ENCODE peak calls at places on chromosomes 1 and 21, in ten cellular contexts. One of them, this sample, is unnamed.
A peak's percentile ranks its signal among the peaks of the same experiment; 100 is the strongest.

GRCh38 chr1:248913933-248914332 is 7.9 kb downstream of the PGBD2 start:
- DNase-seq in fibroblast of villous mesenchyme: no peak
- DNase-seq in choroid plexus epithelial cell: no peak
- DNase-seq in right lobe of liver: no peak
- DNase-seq in heart right ventricle: no peak
- DNase-seq in AG10803: no peak
- DNase-seq in sigmoid colon: no peak
- DNase-seq in esophagus squamous epithelium: no peak
- DNase-seq in heart left ventricle: no peak
- DNase-seq in kidney epithelial cell: no peak
- DNase-seq in this sample: no peak

GRCh38 chr1:234368320-234369032 is 4.8 kb upstream of the COA6 start:
- DNase-seq in fibroblast of villous mesenchyme: no peak
- DNase-seq in choroid plexus epithelial cell: no peak
- DNase-seq in right lobe of liver: no peak
- DNase-seq in heart right ventricle: no peak
- DNase-seq in AG10803: no peak
- DNase-seq in sigmoid colon: no peak
- DNase-seq in esophagus squamous epithelium: no peak
- DNase-seq in heart left ventricle: no peak
- DNase-seq in kidney epithelial cell: no peak
- DNase-seq in this sample: no peak

GRCh38 chr21:42036313-42036712 is 26.2 kb upstream of the ZBTB21 start:
- DNase-seq in fibroblast of villous mesenchyme: no peak
- DNase-seq in choroid plexus epithelial cell: no peak
- DNase-seq in right lobe of liver: no peak
- DNase-seq in heart right ventricle: no peak
- DNase-seq in AG10803: no peak
- DNase-seq in sigmoid colon: no peak
- DNase-seq in esophagus squamous epithelium: no peak
- DNase-seq in heart left ventricle: no peak
- DNase-seq in kidney epithelial cell: no peak
- DNase-seq in this sample: no peak

GRCh38 chr1:43935711-43936427 is 2.3 kb downstream of the ARTN start:
- DNase-seq in fibroblast of villous mesenchyme: no peak
- DNase-seq in choroid plexus epithelial cell: no peak
- DNase-seq in right lobe of liver: no peak
- DNase-seq in heart right ventricle: no peak
- DNase-seq in AG10803: no peak
- DNase-seq in sigmoid colon: no peak
- DNase-seq in esophagus squamous epithelium: no peak
- DNase-seq in heart left ventricle: no peak
- DNase-seq in kidney epithelial cell: no peak
- DNase-seq in this sample: no peak

GRCh38 chr1:108983114-108983513 is 19.8 kb upstream of the CLCC1 start:
- DNase-seq in fibroblast of villous mesenchyme: no peak
- DNase-seq in choroid plexus epithelial cell: no peak
- DNase-seq in right lobe of liver: no peak
- DNase-seq in heart right ventricle: no peak
- DNase-seq in AG10803: no peak
- DNase-seq in sigmoid colon: no peak
- DNase-seq in esophagus squamous epithelium: no peak
- DNase-seq in heart left ventricle: no peak
- DNase-seq in kidney epithelial cell: no peak
- DNase-seq in this sample: no peak

GRCh38 chr1:44447051-44447806 is 42.2 kb downstream of the RNF220 start:
- DNase-seq in fibroblast of villous mesenchyme: peak; percentile 5
- DNase-seq in choroid plexus epithelial cell: peak; percentile 53
- DNase-seq in right lobe of liver: no peak
- DNase-seq in heart right ventricle: no peak
- DNase-seq in AG10803: no peak
- DNase-seq in sigmoid colon: no peak
- DNase-seq in esophagus squamous epithelium: no peak
- DNase-seq in heart left ventricle: no peak
- DNase-seq in kidney epithelial cell: no peak
- DNase-seq in this sample: no peak

GRCh38 chr1:206923009-206923960 is 1.5 kb upstream of the FCMR start:
- DNase-seq in fibroblast of villous mesenchyme: no peak
- DNase-seq in choroid plexus epithelial cell: no peak
- DNase-seq in right lobe of liver: no peak
- DNase-seq in heart right ventricle: no peak
- DNase-seq in AG10803: no peak
- DNase-seq in sigmoid colon: no peak
- DNase-seq in esophagus squamous epithelium: peak; percentile 44
- DNase-seq in heart left ventricle: no peak
- DNase-seq in kidney epithelial cell: no peak
- DNase-seq in this sample: no peak

GRCh38 chr1:155117610-155118009 is 10.1 kb upstream of the EFNA1 start:
- DNase-seq in fibroblast of villous mesenchyme: no peak
- DNase-seq in choroid plexus epithelial cell: no peak
- DNase-seq in right lobe of liver: no peak
- DNase-seq in heart right ventricle: no peak
- DNase-seq in AG10803: no peak
- DNase-seq in sigmoid colon: no peak
- DNase-seq in esophagus squamous epithelium: no peak
- DNase-seq in heart left ventricle: no peak
- DNase-seq in kidney epithelial cell: no peak
- DNase-seq in this sample: no peak

GRCh38 chr1:110346690-110347089 is 7.5 kb downstream of the RBM15 start:
- DNase-seq in fibroblast of villous mesenchyme: no peak
- DNase-seq in choroid plexus epithelial cell: no peak
- DNase-seq in right lobe of liver: no peak
- DNase-seq in heart right ventricle: no peak
- DNase-seq in AG10803: no peak
- DNase-seq in sigmoid colon: no peak
- DNase-seq in esophagus squamous epithelium: no peak
- DNase-seq in heart left ventricle: no peak
- DNase-seq in kidney epithelial cell: no peak
- DNase-seq in this sample: no peak

GRCh38 chr1:110348771-110349170 is 9.6 kb downstream of the RBM15 start:
- DNase-seq in fibroblast of villous mesenchyme: peak; percentile 44
- DNase-seq in choroid plexus epithelial cell: peak; percentile 59
- DNase-seq in right lobe of liver: no peak
- DNase-seq in heart right ventricle: no peak
- DNase-seq in AG10803: no peak
- DNase-seq in sigmoid colon: no peak
- DNase-seq in esophagus squamous epithelium: no peak
- DNase-seq in heart left ventricle: no peak
- DNase-seq in kidney epithelial cell: no peak
- DNase-seq in this sample: no peak

GRCh38 chr1:110345480-110345879 is 6.3 kb downstream of the RBM15 start:
- DNase-seq in fibroblast of villous mesenchyme: no peak
- DNase-seq in choroid plexus epithelial cell: no peak
- DNase-seq in right lobe of liver: no peak
- DNase-seq in heart right ventricle: no peak
- DNase-seq in AG10803: no peak
- DNase-seq in sigmoid colon: no peak
- DNase-seq in esophagus squamous epithelium: no peak
- DNase-seq in heart left ventricle: no peak
- DNase-seq in kidney epithelial cell: no peak
- DNase-seq in this sample: no peak

GRCh38 chr1:110348050-110348449 is 8.9 kb downstream of the RBM15 start:
- DNase-seq in fibroblast of villous mesenchyme: peak; percentile 56
- DNase-seq in choroid plexus epithelial cell: no peak
- DNase-seq in right lobe of liver: no peak
- DNase-seq in heart right ventricle: no peak
- DNase-seq in AG10803: no peak
- DNase-seq in sigmoid colon: no peak
- DNase-seq in esophagus squamous epithelium: no peak
- DNase-seq in heart left ventricle: no peak
- DNase-seq in kidney epithelial cell: no peak
- DNase-seq in this sample: no peak

GRCh38 chr1:110347182-110347893 is 8.2 kb downstream of the RBM15 start:
- DNase-seq in fibroblast of villous mesenchyme: no peak
- DNase-seq in choroid plexus epithelial cell: no peak
- DNase-seq in right lobe of liver: no peak
- DNase-seq in heart right ventricle: no peak
- DNase-seq in AG10803: no peak
- DNase-seq in sigmoid colon: no peak
- DNase-seq in esophagus squamous epithelium: no peak
- DNase-seq in heart left ventricle: no peak
- DNase-seq in kidney epithelial cell: no peak
- DNase-seq in this sample: no peak
- H3K4me3 ChIP-seq in fibroblast of villous mesenchyme: no peak overlapping the region
- H3K4me3 ChIP-seq in choroid plexus epithelial cell: no peak overlapping the region
- H3K4me3 ChIP-seq in right lobe of liver: no peak overlapping the region
- H3K4me3 ChIP-seq in heart right ventricle: no peak overlapping the region
- H3K4me3 ChIP-seq in AG10803: no peak overlapping the region
- H3K4me3 ChIP-seq in sigmoid colon: no peak overlapping the region
- H3K4me3 ChIP-seq in esophagus squamous epithelium: no peak overlapping the region
- H3K4me3 ChIP-seq in heart left ventricle: no peak overlapping the region
- H3K4me3 ChIP-seq in kidney epithelial cell: no peak overlapping the region
- H3K4me3 ChIP-seq in this sample: no peak overlapping the region

DNA sequence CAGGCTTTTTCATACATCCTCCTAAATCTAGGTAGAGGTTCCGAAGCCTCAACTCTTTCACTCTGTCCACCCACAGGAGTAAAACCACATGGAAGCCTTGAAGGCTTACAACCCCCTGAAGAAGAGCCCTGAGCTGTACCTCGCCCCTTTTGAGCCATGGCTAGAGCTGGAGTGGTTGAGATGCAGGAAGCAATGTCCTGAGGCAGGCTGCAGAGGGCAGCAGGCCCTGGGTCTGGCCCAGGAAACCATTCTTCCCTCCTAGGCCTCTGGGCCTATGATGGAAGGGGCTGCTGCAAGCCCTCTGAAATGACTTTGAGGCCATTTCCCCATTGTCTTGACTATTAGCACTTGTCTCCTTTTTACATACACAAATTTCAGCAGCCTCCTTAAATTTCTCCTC is 1503.0 kb downstream of the KCNT2 start:
- DNase-seq in fibroblast of villous mesenchyme: no peak
- DNase-seq in choroid plexus epithelial cell: no peak
- DNase-seq in right lobe of liver: no peak
- DNase-seq in heart right ventricle: no peak
- DNase-seq in AG10803: no peak
- DNase-seq in sigmoid colon: no peak
- DNase-seq in esophagus squamous epithelium: no peak
- DNase-seq in heart left ventricle: no peak
- DNase-seq in kidney epithelial cell: no peak
- DNase-seq in this sample: no peak
- TF ChIP-seq CTCF in fibroblast of villous mesenchyme: no peak
- TF ChIP-seq CTCF in choroid plexus epithelial cell: no peak
- TF ChIP-seq CTCF in right lobe of liver: no peak
- TF ChIP-seq CTCF in heart right ventricle: no peak
- TF ChIP-seq CTCF in AG10803: no peak
- TF ChIP-seq CTCF in sigmoid colon: no peak
- TF ChIP-seq CTCF in esophagus squamous epithelium: no peak
- TF ChIP-seq CTCF in heart left ventricle: no peak
- TF ChIP-seq CTCF in kidney epithelial cell: no peak
- TF ChIP-seq CTCF in this sample: no peak

GRCh38 chr1:15465674-15466073 is 9.1 kb downstream of the CELA2A start:
- DNase-seq in fibroblast of villous mesenchyme: no peak
- DNase-seq in choroid plexus epithelial cell: no peak
- DNase-seq in right lobe of liver: no peak
- DNase-seq in heart right ventricle: no peak
- DNase-seq in AG10803: no peak
- DNase-seq in sigmoid colon: no peak
- DNase-seq in esophagus squamous epithelium: no peak
- DNase-seq in heart left ventricle: no peak
- DNase-seq in kidney epithelial cell: no peak
- DNase-seq in this sample: no peak
- H3K4me3 ChIP-seq in fibroblast of villous mesenchyme: no peak overlapping the region
- H3K4me3 ChIP-seq in choroid plexus epithelial cell: no peak overlapping the region
- H3K4me3 ChIP-seq in right lobe of liver: no peak overlapping the region
- H3K4me3 ChIP-seq in heart right ventricle: no peak overlapping the region
- H3K4me3 ChIP-seq in AG10803: no peak overlapping the region
- H3K4me3 ChIP-seq in sigmoid colon: no peak overlapping the region
- H3K4me3 ChIP-seq in esophagus squamous epithelium: no peak overlapping the region
- H3K4me3 ChIP-seq in heart left ventricle: no peak overlapping the region
- H3K4me3 ChIP-seq in kidney epithelial cell: no peak overlapping the region
- H3K4me3 ChIP-seq in this sample: no peak overlapping the region

GRCh38 chr1:218525451-218526197 is 180.5 kb downstream of the TGFB2 start:
- DNase-seq in fibroblast of villous mesenchyme: peak; percentile 75
- DNase-seq in choroid plexus epithelial cell: no peak
- DNase-seq in right lobe of liver: no peak
- DNase-seq in heart right ventricle: no peak
- DNase-seq in AG10803: no peak
- DNase-seq in sigmoid colon: no peak
- DNase-seq in esophagus squamous epithelium: no peak
- DNase-seq in heart left ventricle: no peak
- DNase-seq in kidney epithelial cell: no peak
- DNase-seq in this sample: no peak

GRCh38 chr1:218518341-218518740 is 173.2 kb downstream of the TGFB2 start:
- DNase-seq in fibroblast of villous mesenchyme: no peak
- DNase-seq in choroid plexus epithelial cell: no peak
- DNase-seq in right lobe of liver: no peak
- DNase-seq in heart right ventricle: no peak
- DNase-seq in AG10803: no peak
- DNase-seq in sigmoid colon: no peak
- DNase-seq in esophagus squamous epithelium: no peak
- DNase-seq in heart left ventricle: no peak
- DNase-seq in kidney epithelial cell: no peak
- DNase-seq in this sample: no peak

GRCh38 chr1:218524526-218524925 is 179.4 kb downstream of the TGFB2 start:
- DNase-seq in fibroblast of villous mesenchyme: no peak
- DNase-seq in choroid plexus epithelial cell: no peak
- DNase-seq in right lobe of liver: no peak
- DNase-seq in heart right ventricle: no peak
- DNase-seq in AG10803: peak; percentile 50
- DNase-seq in sigmoid colon: no peak
- DNase-seq in esophagus squamous epithelium: no peak
- DNase-seq in heart left ventricle: no peak
- DNase-seq in kidney epithelial cell: no peak
- DNase-seq in this sample: no peak

GRCh38 chr1:218524986-218525385 is 179.8 kb downstream of the TGFB2 start:
- DNase-seq in fibroblast of villous mesenchyme: no peak
- DNase-seq in choroid plexus epithelial cell: no peak
- DNase-seq in right lobe of liver: no peak
- DNase-seq in heart right ventricle: no peak
- DNase-seq in AG10803: no peak
- DNase-seq in sigmoid colon: no peak
- DNase-seq in esophagus squamous epithelium: no peak
- DNase-seq in heart left ventricle: no peak
- DNase-seq in kidney epithelial cell: no peak
- DNase-seq in this sample: no peak

DNA sequence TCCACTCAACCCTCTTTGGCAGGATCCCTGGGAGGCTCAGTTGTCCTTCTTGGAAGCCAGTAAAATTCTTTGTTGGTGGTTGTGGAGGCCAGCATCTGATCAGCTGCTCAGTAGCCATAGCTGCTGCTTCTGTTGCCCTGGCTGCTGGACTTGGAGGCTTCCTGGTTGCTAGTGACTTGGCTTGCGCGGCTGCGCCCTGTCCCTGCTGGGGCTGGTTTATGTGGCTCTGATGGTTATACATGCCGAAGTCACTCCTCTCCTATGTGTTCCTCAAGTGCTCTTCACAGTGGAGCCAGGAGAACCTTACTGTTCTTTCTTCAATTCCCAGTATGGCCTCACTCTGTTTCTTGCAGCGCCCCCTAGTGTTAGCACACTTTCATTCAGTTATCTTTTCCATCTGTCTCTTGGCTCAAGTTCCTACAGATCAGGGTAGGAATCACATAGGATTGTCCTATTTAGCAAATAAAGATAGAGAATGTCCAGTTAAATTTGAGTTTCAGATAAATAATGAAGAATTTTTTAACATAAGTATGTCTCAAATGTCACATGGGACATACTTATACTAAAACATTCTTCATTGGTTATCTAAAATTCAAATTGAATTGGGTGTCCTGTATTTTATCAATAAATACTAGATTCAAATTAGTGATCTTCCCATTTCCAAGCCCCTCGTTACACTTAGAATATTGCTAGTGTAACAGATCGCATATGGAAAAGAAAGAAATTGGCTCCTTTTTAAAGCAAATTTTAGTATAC is 176.5 kb downstream of the TGFB2 start:
- DNase-seq in fibroblast of villous mesenchyme: peak; percentile 32
- DNase-seq in choroid plexus epithelial cell: peak; percentile 63
- DNase-seq in right lobe of liver: peak; percentile 45
- DNase-seq in heart right ventricle: no peak
- DNase-seq in AG10803: peak; percentile 60
- DNase-seq in sigmoid colon: peak; percentile 76
- DNase-seq in esophagus squamous epithelium: no peak
- DNase-seq in heart left ventricle: peak; percentile 28
- DNase-seq in kidney epithelial cell: no peak
- DNase-seq in this sample: peak; percentile 53
- TF ChIP-seq CTCF in fibroblast of villous mesenchyme: peak; percentile 52
- TF ChIP-seq CTCF in choroid plexus epithelial cell: peak; percentile 63
- TF ChIP-seq CTCF in right lobe of liver: peak; percentile 72
- TF ChIP-seq CTCF in heart right ventricle: peak; percentile 44
- TF ChIP-seq CTCF in AG10803: peak; percentile 77
- TF ChIP-seq CTCF in sigmoid colon: peak; percentile 63
- TF ChIP-seq CTCF in esophagus squamous epithelium: peak; percentile 56
- TF ChIP-seq CTCF in heart left ventricle: peak; percentile 56
- TF ChIP-seq CTCF in kidney epithelial cell: peak; percentile 29
- TF ChIP-seq CTCF in this sample: peak; percentile 45

This sample was measured in fibroblast of the aortic adventitia.